ENCODE peak calls at places on chromosomes 12 and 14, in four cellular contexts. One of them, this sample, is unnamed.

GRCh38 chr12:130817804-130818203 is 21.2 kb downstream of the STX2 start:
- DNase-seq in endothelial cell: no peak
- DNase-seq in HCT116: no peak
- DNase-seq in CD4-positive, alpha-beta T cell: no peak
- DNase-seq in this sample: no peak

GRCh38 chr12:52691076-52691764 is 11.0 kb upstream of the KRT1 start:
- DNase-seq in endothelial cell: peak; percentile 21
- DNase-seq in HCT116: no peak
- DNase-seq in CD4-positive, alpha-beta T cell: peak; percentile 72
- DNase-seq in this sample: no peak

GRCh38 chr14:32654106-32654505 is 284.6 kb upstream of the NPAS3 start:
- DNase-seq in endothelial cell: no peak
- DNase-seq in HCT116: no peak
- DNase-seq in CD4-positive, alpha-beta T cell: no peak
- DNase-seq in this sample: no peak

GRCh38 chr14:101167428-101167827 is 263.9 kb upstream of the RTL1 start:
- DNase-seq in endothelial cell: no peak
- DNase-seq in HCT116: peak; percentile 18
- DNase-seq in CD4-positive, alpha-beta T cell: no peak
- DNase-seq in this sample: no peak

GRCh38 chr12:77152623-77153193 is 87.3 kb upstream of the E2F7 start:
- DNase-seq in endothelial cell: no peak
- DNase-seq in HCT116: peak; percentile 22
- DNase-seq in CD4-positive, alpha-beta T cell: no peak
- DNase-seq in this sample: no peak

GRCh38 chr12:57893460-57894353 is 47.2 kb upstream of the CTDSP2 start:
- DNase-seq in endothelial cell: peak; percentile 46
- DNase-seq in HCT116: no peak
- DNase-seq in CD4-positive, alpha-beta T cell: no peak
- DNase-seq in this sample: no peak

GRCh38 chr12:71636704-71637115 is 26.9 kb downstream of the ZFC3H1 start:
- DNase-seq in endothelial cell: peak; percentile 22
- DNase-seq in HCT116: peak; percentile 57
- DNase-seq in CD4-positive, alpha-beta T cell: no peak
- DNase-seq in this sample: peak; percentile 56

GRCh38 chr12:23707270-23707669 is 242.2 kb downstream of the SOX5 start:
- DNase-seq in endothelial cell: no peak
- DNase-seq in HCT116: no peak
- DNase-seq in CD4-positive, alpha-beta T cell: no peak
- DNase-seq in this sample: no peak

GRCh38 chr14:98182385-98183055 is 1089.5 kb downstream of the BCL11B start:
- DNase-seq in endothelial cell: no peak
- DNase-seq in HCT116: no peak
- DNase-seq in CD4-positive, alpha-beta T cell: no peak
- DNase-seq in this sample: no peak

GRCh38 chr12:20272801-20273200 is 95.5 kb upstream of the PDE3A start:
- DNase-seq in endothelial cell: no peak
- DNase-seq in HCT116: no peak
- DNase-seq in CD4-positive, alpha-beta T cell: no peak
- DNase-seq in this sample: no peak

GRCh38 chr12:53074999-53075370 is 4.2 kb downstream of the SPRYD3 start:
- DNase-seq in endothelial cell: no peak
- DNase-seq in HCT116: no peak
- DNase-seq in CD4-positive, alpha-beta T cell: no peak
- DNase-seq in this sample: no peak

GRCh38 chr12:6538420-6539275 is 4.3 kb downstream of the GAPDH start:
- DNase-seq in endothelial cell: no peak
- DNase-seq in HCT116: no peak
- DNase-seq in CD4-positive, alpha-beta T cell: no peak
- DNase-seq in this sample: no peak

GRCh38 chr12:10366875-10367274 is 23.0 kb downstream of the KLRK1 start:
- DNase-seq in endothelial cell: no peak
- DNase-seq in HCT116: no peak
- DNase-seq in CD4-positive, alpha-beta T cell: no peak
- DNase-seq in this sample: no peak

GRCh38 chr14:54567224-54567633 is 301 bp downstream of the SAMD4A start:
- DNase-seq in endothelial cell: peak; percentile 46
- DNase-seq in HCT116: no peak
- DNase-seq in CD4-positive, alpha-beta T cell: no peak
- DNase-seq in this sample: no peak

GRCh38 chr14:92600318-92601053 is 86.9 kb downstream of the RIN3 start:
- DNase-seq in endothelial cell: no peak
- DNase-seq in HCT116: no peak
- DNase-seq in CD4-positive, alpha-beta T cell: no peak
- DNase-seq in this sample: no peak

GRCh38 chr12:91853350-91854127 is 292.1 kb downstream of the BTG1 start:
- DNase-seq in endothelial cell: no peak
- DNase-seq in HCT116: no peak
- DNase-seq in CD4-positive, alpha-beta T cell: no peak
- DNase-seq in this sample: no peak

GRCh38 chr12:81692008-81692407 is 67.1 kb downstream of the PPFIA2 start:
- DNase-seq in endothelial cell: no peak
- DNase-seq in HCT116: no peak
- DNase-seq in CD4-positive, alpha-beta T cell: no peak
- DNase-seq in this sample: no peak

GRCh38 chr12:128381961-128382360 is 115.0 kb downstream of the TMEM132C start:
- DNase-seq in endothelial cell: no peak
- DNase-seq in HCT116: no peak
- DNase-seq in CD4-positive, alpha-beta T cell: no peak
- DNase-seq in this sample: no peak

GRCh38 chr12:16036073-16036472 is 124.9 kb downstream of the DERA start:
- DNase-seq in endothelial cell: no peak
- DNase-seq in HCT116: no peak
- DNase-seq in CD4-positive, alpha-beta T cell: no peak
- DNase-seq in this sample: no peak

GRCh38 chr12:92408072-92408900 is 262.6 kb upstream of the BTG1 start:
- DNase-seq in endothelial cell: peak; percentile 39
- DNase-seq in HCT116: peak; percentile 40
- DNase-seq in CD4-positive, alpha-beta T cell: no peak
- DNase-seq in this sample: no peak

GRCh38 chr14:23366163-23366921 is 1.4 kb upstream of the EFS start:
- DNase-seq in endothelial cell: peak; percentile 49
- DNase-seq in HCT116: no peak
- DNase-seq in CD4-positive, alpha-beta T cell: no peak
- DNase-seq in this sample: peak; percentile 16

GRCh38 chr12:50326636-50327284 is 43.4 kb upstream of the LIMA1 start:
- DNase-seq in endothelial cell: no peak
- DNase-seq in HCT116: no peak
- DNase-seq in CD4-positive, alpha-beta T cell: no peak
- DNase-seq in this sample: no peak

GRCh38 chr12:52990206-52990605 is 16.1 kb upstream of the EIF4B start:
- DNase-seq in endothelial cell: no peak
- DNase-seq in HCT116: no peak
- DNase-seq in CD4-positive, alpha-beta T cell: no peak
- DNase-seq in this sample: no peak

GRCh38 chr14:59691266-59691665 is 114.7 kb upstream of the CCDC175 start:
- DNase-seq in endothelial cell: no peak
- DNase-seq in HCT116: no peak
- DNase-seq in CD4-positive, alpha-beta T cell: no peak
- DNase-seq in this sample: no peak

GRCh38 chr12:122886851-122887816 is 8.8 kb downstream of the VPS37B start:
- DNase-seq in endothelial cell: no peak
- DNase-seq in HCT116: peak; percentile 81
- DNase-seq in CD4-positive, alpha-beta T cell: no peak
- DNase-seq in this sample: peak; percentile 87

GRCh38 chr12:51779876-51780275 is 68.6 kb downstream of the FIGNL2 start:
- DNase-seq in endothelial cell: no peak
- DNase-seq in HCT116: no peak
- DNase-seq in CD4-positive, alpha-beta T cell: no peak
- DNase-seq in this sample: no peak

DNA sequence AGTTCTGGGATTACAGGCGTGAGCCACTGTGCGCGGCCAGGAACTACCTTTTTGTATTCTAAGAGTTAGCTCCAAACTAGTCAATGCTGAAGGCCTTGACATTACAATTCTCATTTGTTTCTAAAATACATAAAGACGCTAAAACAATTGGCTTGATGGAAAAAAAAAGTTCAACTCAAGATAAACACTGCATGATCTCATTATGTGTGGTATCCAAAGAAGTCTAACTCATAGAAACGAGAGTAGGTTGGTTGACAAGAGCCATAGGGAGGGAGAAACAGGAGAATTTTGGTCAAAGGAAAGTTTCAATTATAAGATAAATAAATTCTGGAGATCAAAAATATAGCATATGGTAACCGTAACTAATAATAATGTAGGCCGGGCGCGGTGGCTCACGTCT is 20.0 kb upstream of the RNF34 start:
- DNase-seq in endothelial cell: no peak
- DNase-seq in HCT116: no peak
- DNase-seq in CD4-positive, alpha-beta T cell: no peak
- DNase-seq in this sample: no peak
- TF ChIP-seq CTCF in endothelial cell: no peak
- TF ChIP-seq CTCF in HCT116: no peak
- TF ChIP-seq CTCF in CD4-positive, alpha-beta T cell: no peak
- TF ChIP-seq CTCF in this sample: no peak

GRCh38 chr14:102928412-102929348 is 6.2 kb downstream of the AMN start:
- DNase-seq in endothelial cell: peak; percentile 50
- DNase-seq in HCT116: peak; percentile 52
- DNase-seq in CD4-positive, alpha-beta T cell: peak; percentile 79
- DNase-seq in this sample: no peak

GRCh38 chr14:102931580-102932285 is 9.3 kb downstream of the AMN start:
- DNase-seq in endothelial cell: no peak
- DNase-seq in HCT116: no peak
- DNase-seq in CD4-positive, alpha-beta T cell: no peak
- DNase-seq in this sample: no peak

GRCh38 chr14:102930753-102931579 is 8.5 kb downstream of the AMN start:
- DNase-seq in endothelial cell: no peak
- DNase-seq in HCT116: peak; percentile 40
- DNase-seq in CD4-positive, alpha-beta T cell: no peak
- DNase-seq in this sample: peak; percentile 45

GRCh38 chr14:102929349-102930137 is 7.1 kb downstream of the AMN start:
- DNase-seq in endothelial cell: no peak
- DNase-seq in HCT116: no peak
- DNase-seq in CD4-positive, alpha-beta T cell: no peak
- DNase-seq in this sample: no peak

DNA sequence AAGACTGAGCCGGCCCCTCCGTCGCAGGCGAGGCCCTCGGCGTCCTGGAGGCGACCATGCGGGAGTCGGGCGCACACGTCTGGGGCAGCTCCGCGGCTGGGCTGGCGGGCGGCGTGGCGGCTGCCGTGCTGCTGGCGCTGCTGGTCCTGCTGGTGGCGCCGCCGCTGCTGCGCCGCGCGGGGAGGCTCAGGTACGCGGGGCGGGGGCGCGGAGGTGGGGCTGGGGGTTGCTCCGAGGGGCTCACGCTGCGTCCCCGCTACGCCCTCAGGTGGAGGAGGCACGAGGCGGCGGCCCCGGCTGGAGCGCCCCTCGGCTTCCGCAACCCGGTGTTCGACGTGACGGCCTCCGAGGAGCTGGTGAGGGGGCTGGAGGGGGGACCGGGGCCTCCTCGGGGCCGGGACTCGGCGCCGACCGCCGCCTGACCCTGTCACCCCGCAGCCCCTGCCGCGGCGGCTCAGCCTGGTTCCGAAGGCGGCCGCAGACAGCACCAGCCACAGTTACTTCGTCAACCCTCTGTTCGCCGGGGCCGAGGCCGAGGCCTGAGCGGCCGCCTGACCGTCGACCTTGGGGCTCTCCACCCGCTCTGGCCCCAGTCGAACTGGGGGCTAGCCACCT is 7.8 kb downstream of the AMN start:
- DNase-seq in endothelial cell: peak; percentile 35
- DNase-seq in HCT116: no peak
- DNase-seq in CD4-positive, alpha-beta T cell: no peak
- DNase-seq in this sample: no peak
- TF ChIP-seq CTCF in endothelial cell: no peak
- TF ChIP-seq CTCF in HCT116: no peak
- TF ChIP-seq CTCF in CD4-positive, alpha-beta T cell: no peak
- TF ChIP-seq CTCF in this sample: no peak

GRCh38 chr12:70040141-70040540 is 203.1 kb upstream of the CNOT2 start:
- DNase-seq in endothelial cell: no peak
- DNase-seq in HCT116: no peak
- DNase-seq in CD4-positive, alpha-beta T cell: no peak
- DNase-seq in this sample: no peak
- TF ChIP-seq CTCF in endothelial cell: no peak
- TF ChIP-seq CTCF in HCT116: no peak
- TF ChIP-seq CTCF in CD4-positive, alpha-beta T cell: no peak
- TF ChIP-seq CTCF in this sample: no peak

GRCh38 chr14:35963209-35963608 is 137.1 kb downstream of the BRMS1L start:
- DNase-seq in endothelial cell: peak; percentile 8
- DNase-seq in HCT116: peak; percentile 15
- DNase-seq in CD4-positive, alpha-beta T cell: no peak
- DNase-seq in this sample: no peak
- TF ChIP-seq CTCF in endothelial cell: peak; percentile 62
- TF ChIP-seq CTCF in HCT116: peak; percentile 13
- TF ChIP-seq CTCF in CD4-positive, alpha-beta T cell: no peak
- TF ChIP-seq CTCF in this sample: peak; percentile 31

GRCh38 chr12:102814691-102815367 is 102.2 kb downstream of the PAH start:
- DNase-seq in endothelial cell: no peak
- DNase-seq in HCT116: no peak
- DNase-seq in CD4-positive, alpha-beta T cell: no peak
- DNase-seq in this sample: no peak

GRCh38 chr12:102811125-102811737 is 105.8 kb downstream of the PAH start:
- DNase-seq in endothelial cell: peak; percentile 58
- DNase-seq in HCT116: peak; percentile 12
- DNase-seq in CD4-positive, alpha-beta T cell: no peak
- DNase-seq in this sample: no peak

GRCh38 chr12:102821149-102821548 is 95.9 kb downstream of the PAH start:
- DNase-seq in endothelial cell: no peak
- DNase-seq in HCT116: no peak
- DNase-seq in CD4-positive, alpha-beta T cell: no peak
- DNase-seq in this sample: no peak

GRCh38 chr12:102816816-102817434 is 100.1 kb downstream of the PAH start:
- DNase-seq in endothelial cell: no peak
- DNase-seq in HCT116: peak; percentile 18
- DNase-seq in CD4-positive, alpha-beta T cell: no peak
- DNase-seq in this sample: no peak
- TF ChIP-seq CTCF in endothelial cell: peak; percentile 90
- TF ChIP-seq CTCF in HCT116: peak; percentile 26
- TF ChIP-seq CTCF in CD4-positive, alpha-beta T cell: peak; percentile 25
- TF ChIP-seq CTCF in this sample: peak; percentile 74

GRCh38 chr14:103391048-103391447 is 5.8 kb downstream of the MARK3 start:
- DNase-seq in endothelial cell: peak; percentile 18
- DNase-seq in HCT116: peak; percentile 48
- DNase-seq in CD4-positive, alpha-beta T cell: peak; percentile 16
- DNase-seq in this sample: no peak
- TF ChIP-seq CTCF in endothelial cell: peak; percentile 83
- TF ChIP-seq CTCF in HCT116: peak; percentile 98
- TF ChIP-seq CTCF in CD4-positive, alpha-beta T cell: peak; percentile 90
- TF ChIP-seq CTCF in this sample: peak; percentile 78

GRCh38 chr14:69287096-69287991 is 27.4 kb downstream of the GALNT16 start:
- DNase-seq in endothelial cell: no peak
- DNase-seq in HCT116: no peak
- DNase-seq in CD4-positive, alpha-beta T cell: no peak
- DNase-seq in this sample: no peak

GRCh38 chr14:69288956-69289705 is 29.2 kb downstream of the GALNT16 start:
- DNase-seq in endothelial cell: no peak
- DNase-seq in HCT116: no peak
- DNase-seq in CD4-positive, alpha-beta T cell: no peak
- DNase-seq in this sample: no peak

GRCh38 chr14:69285661-69286255 is 25.8 kb downstream of the GALNT16 start:
- DNase-seq in endothelial cell: no peak
- DNase-seq in HCT116: no peak
- DNase-seq in CD4-positive, alpha-beta T cell: no peak
- DNase-seq in this sample: no peak

GRCh38 chr14:69289811-69290520 is 30.0 kb downstream of the GALNT16 start:
- DNase-seq in endothelial cell: no peak
- DNase-seq in HCT116: no peak
- DNase-seq in CD4-positive, alpha-beta T cell: no peak
- DNase-seq in this sample: no peak

GRCh38 chr14:69288001-69288771 is 28.2 kb downstream of the GALNT16 start:
- DNase-seq in endothelial cell: peak; percentile 23
- DNase-seq in HCT116: no peak
- DNase-seq in CD4-positive, alpha-beta T cell: no peak
- DNase-seq in this sample: no peak
- TF ChIP-seq CTCF in endothelial cell: no peak
- TF ChIP-seq CTCF in HCT116: peak; percentile 20
- TF ChIP-seq CTCF in CD4-positive, alpha-beta T cell: no peak
- TF ChIP-seq CTCF in this sample: peak; percentile 27

This sample was measured in kidney epithelial cell.